ENCODE peak calls at places on chromosomes 2 and 18, in seven cellular contexts. L, Z, C, O, M, N and F are unnamed samples.

GRCh38 chr18:12593861-12594260 is 64.0 kb downstream of the SPIRE1 start:
- DNase-seq in C (no peak), N (no peak), Z (no peak), M (no peak), L (no peak), O (no peak), F (peak)

GRCh38 chr2:55995206-55995605 is 71.6 kb upstream of the EFEMP1 start:
- DNase-seq in C (no peak), L (peak), N (no peak), M (no peak), Z (no peak), O (no peak), F (no peak)

GRCh38 chr2:238653436-238654109 is 194.3 kb upstream of the TWIST2 start:
- DNase-seq in N (no peak), Z (no peak), L (no peak), M (no peak), C (no peak), O (no peak), F (no peak)

GRCh38 chr2:232420463-232421188 is 14.0 kb downstream of the ALPG start:
- DNase-seq in L (peak), O (peak), M (no peak), C (peak), N (no peak), Z (no peak), F (no peak)

GRCh38 chr18:80200932-80201672 is 46.2 kb downstream of the PARD6G start:
- DNase-seq in O (no peak), L (peak), M (no peak), Z (no peak), C (no peak), N (no peak), F (no peak)

GRCh38 chr2:31051213-31052185 is 86.7 kb downstream of the GALNT14 start:
- DNase-seq in Z (no peak), L (no peak), O (no peak), M (no peak), C (no peak), N (no peak), F (no peak)

GRCh38 chr18:67665266-67665665 is 148.7 kb upstream of the DSEL start:
- DNase-seq in Z (peak), O (no peak), M (no peak), L (no peak), N (peak), C (peak), F (no peak)

GRCh38 chr2:173058097-173058496 is 17.5 kb upstream of the MAP3K20 start:
- DNase-seq in C (no peak), Z (no peak), N (no peak), L (no peak), M (no peak), O (no peak), F (no peak)

GRCh38 chr2:207037813-207038212 is 98.5 kb downstream of the CPO start:
- DNase-seq in C (no peak), O (no peak), L (no peak), Z (no peak), M (no peak), N (no peak), F (no peak)

GRCh38 chr2:136118819-136119716 is 1.1 kb upstream of the CXCR4 start:
- DNase-seq in L (peak), N (no peak), M (no peak), O (peak), C (no peak), Z (no peak), F (no peak)

GRCh38 chr2:218744615-218745014 is 34.0 kb downstream of the TTLL4 start:
- DNase-seq in L (no peak), C (no peak), M (no peak), O (no peak), Z (no peak), N (no peak), F (no peak)

GRCh38 chr2:42010743-42011298 is 37.0 kb upstream of the PKDCC start:
- DNase-seq in Z (peak), M (no peak), L (no peak), C (peak), N (peak), O (no peak), F (peak)

GRCh38 chr2:31384771-31385276 is 29.7 kb downstream of the XDH start:
- DNase-seq in C (peak), L (no peak), Z (peak), O (no peak), N (peak), M (no peak), F (peak)

GRCh38 chr2:68225119-68225632 is 27.2 kb downstream of the PPP3R1 start:
- DNase-seq in M (no peak), N (peak), C (peak), Z (peak), L (peak), O (peak), F (no peak)

GRCh38 chr2:197108758-197109157 is 182.3 kb upstream of the PGAP1 start:
- DNase-seq in O (peak), Z (no peak), L (no peak), N (no peak), C (peak), M (no peak), F (no peak)

GRCh38 chr2:185471441-185471840 is 267.2 kb upstream of the FSIP2 start:
- DNase-seq in L (no peak), N (no peak), C (no peak), M (no peak), Z (no peak), O (no peak), F (no peak)

GRCh38 chr2:127672341-127673303 is 2.7 kb downstream of the LIMS2 start:
- DNase-seq in M (no peak), L (no peak), O (no peak), Z (no peak), N (no peak), C (no peak), F (no peak)

GRCh38 chr2:27051902-27052645 is 606 bp downstream of the AGBL5 start:
- DNase-seq in C (no peak), Z (no peak), L (no peak), M (no peak), O (no peak), N (no peak), F (no peak)

GRCh38 chr2:1613731-1614354 is 130.5 kb downstream of the PXDN start:
- DNase-seq in L (no peak), C (peak), O (no peak), N (no peak), M (no peak), Z (peak), F (no peak)

GRCh38 chr2:26542194-26542455 is 64.2 kb upstream of the OTOF start:
- DNase-seq in C (no peak), L (peak), Z (no peak), M (no peak), N (no peak), O (no peak), F (no peak)

GRCh38 chr2:218083352-218083676 is 14.3 kb downstream of the RUFY4 start:
- DNase-seq in O (no peak), Z (no peak), C (no peak), N (no peak), M (no peak), L (no peak), F (no peak)

GRCh38 chr2:173109253-173110188 is 33.9 kb downstream of the MAP3K20 start:
- DNase-seq in O (no peak), Z (peak), M (no peak), C (peak), L (no peak), N (peak), F (peak)

GRCh38 chr2:112493048-112493447 is 11.1 kb downstream of the TTL start:
- DNase-seq in N (no peak), Z (no peak), L (no peak), O (peak), M (no peak), C (peak), F (no peak)

GRCh38 chr2:223494496-223494895 is 107.7 kb downstream of the SCG2 start:
- DNase-seq in O (no peak), Z (peak), M (no peak), L (no peak), C (no peak), N (no peak), F (no peak)

GRCh38 chr18:80147037-80147417 is 38.0 kb downstream of the ADNP2 start:
- DNase-seq in L (peak), O (no peak), N (no peak), C (peak), Z (no peak), M (no peak), F (no peak)

GRCh38 chr18:23462876-23463275 is 9.8 kb downstream of the RIOK3 start:
- DNase-seq in M (no peak), O (no peak), L (no peak), N (no peak), C (peak), Z (no peak), F (no peak)

GRCh38 chr2:198127627-198128026 is 323.2 kb downstream of the PLCL1 start:
- DNase-seq in O (peak), M (peak), Z (peak), N (peak), L (peak), C (peak), F (no peak)

GRCh38 chr2:46780801-46781445 is 134.7 kb downstream of the MCFD2 start:
- DNase-seq in C (no peak), L (no peak), M (no peak), N (no peak), O (no peak), Z (no peak), F (no peak)

GRCh38 chr2:55620123-55620779 is 2.8 kb upstream of the PPP4R3B start:
- DNase-seq in Z (peak), L (no peak), O (peak), C (peak), M (no peak), N (no peak), F (no peak)

GRCh38 chr2:207073791-207074678 is 91.7 kb downstream of the KLF7 start:
- DNase-seq in O (peak), L (peak), M (no peak), N (no peak), C (no peak), Z (peak), F (no peak)

GRCh38 chr2:58720770-58721697 is 479.9 kb upstream of the FANCL start:
- DNase-seq in L (peak), N (no peak), M (no peak), C (no peak), O (no peak), Z (no peak), F (no peak)

GRCh38 chr18:57150828-57151227 is 3.9 kb downstream of the BOD1L2 start:
- DNase-seq in N (no peak), Z (no peak), O (no peak), M (no peak), C (no peak), L (peak), F (no peak)

GRCh38 chr2:86035883-86036789 is 69.5 kb downstream of the POLR1A start:
- DNase-seq in M (no peak), Z (peak), N (peak), O (peak), C (peak), L (peak), F (peak)